ENCODE peak calls at places on chromosomes 3 and 15, in five cellular contexts. I is psoas muscle, O is left ventricle myocardium inferior, Y is stomach, V is tibial artery. X is an unnamed sample.

GRCh38 chr3:178245385-178245778 is 290.9 kb upstream of the KCNMB2 start:
- DNase-seq in I (no peak), O (no peak), Y (no peak), V (no peak), X (no peak)

GRCh38 chr3:14432996-14433572 is 30.7 kb downstream of the SLC6A6 start:
- DNase-seq in I (no peak), O (no peak), Y (peak; percentile 50), V (no peak), X (peak; percentile 62)

GRCh38 chr3:17850448-17850847 is 108.0 kb upstream of the TBC1D5 start:
- DNase-seq in I (no peak), O (no peak), Y (no peak), V (no peak), X (no peak)

GRCh38 chr3:188832961-188833615 is 338.7 kb upstream of the TPRG1 start:
- DNase-seq in I (no peak), O (no peak), Y (no peak), V (no peak), X (no peak)

GRCh38 chr15:66089049-66089448 is 164.5 kb downstream of the MEGF11 start:
- DNase-seq in I (no peak), O (peak; percentile 75), Y (no peak), V (peak; percentile 56), X (peak; percentile 46)

GRCh38 chr15:32705450-32705849 is 12.4 kb upstream of the GREM1 start:
- DNase-seq in I (no peak), O (no peak), Y (no peak), V (no peak), X (no peak)

GRCh38 chr3:138786788-138787276 is 47.9 kb downstream of the PIK3CB start:
- DNase-seq in I (no peak), O (no peak), Y (no peak), V (no peak), X (no peak)

GRCh38 chr3:17707813-17708543 is 34.5 kb downstream of the TBC1D5 start:
- DNase-seq in I (no peak), O (no peak), Y (no peak), V (no peak), X (no peak)

GRCh38 chr3:59992578-59992977 is 942.8 kb upstream of the CFAP20DC start:
- DNase-seq in I (no peak), O (no peak), Y (no peak), V (no peak), X (no peak)

GRCh38 chr3:39275052-39275451 is 4.8 kb downstream of the CX3CR1 start:
- DNase-seq in I (no peak), O (no peak), Y (no peak), V (no peak), X (no peak)

GRCh38 chr3:32301426-32301825 is 62.9 kb downstream of the CMTM8 start:
- DNase-seq in I (no peak), O (no peak), Y (no peak), V (no peak), X (no peak)

GRCh38 chr3:32304510-32304909 is 66.0 kb downstream of the CMTM8 start:
- DNase-seq in I (no peak), O (no peak), Y (no peak), V (no peak), X (no peak)

GRCh38 chr3:32302601-32303000 is 64.1 kb downstream of the CMTM8 start:
- DNase-seq in I (no peak), O (no peak), Y (no peak), V (no peak), X (no peak)

GRCh38 chr3:32303977-32304376 is 65.5 kb downstream of the CMTM8 start:
- DNase-seq in I (no peak), O (no peak), Y (no peak), V (no peak), X (no peak)

DNA sequence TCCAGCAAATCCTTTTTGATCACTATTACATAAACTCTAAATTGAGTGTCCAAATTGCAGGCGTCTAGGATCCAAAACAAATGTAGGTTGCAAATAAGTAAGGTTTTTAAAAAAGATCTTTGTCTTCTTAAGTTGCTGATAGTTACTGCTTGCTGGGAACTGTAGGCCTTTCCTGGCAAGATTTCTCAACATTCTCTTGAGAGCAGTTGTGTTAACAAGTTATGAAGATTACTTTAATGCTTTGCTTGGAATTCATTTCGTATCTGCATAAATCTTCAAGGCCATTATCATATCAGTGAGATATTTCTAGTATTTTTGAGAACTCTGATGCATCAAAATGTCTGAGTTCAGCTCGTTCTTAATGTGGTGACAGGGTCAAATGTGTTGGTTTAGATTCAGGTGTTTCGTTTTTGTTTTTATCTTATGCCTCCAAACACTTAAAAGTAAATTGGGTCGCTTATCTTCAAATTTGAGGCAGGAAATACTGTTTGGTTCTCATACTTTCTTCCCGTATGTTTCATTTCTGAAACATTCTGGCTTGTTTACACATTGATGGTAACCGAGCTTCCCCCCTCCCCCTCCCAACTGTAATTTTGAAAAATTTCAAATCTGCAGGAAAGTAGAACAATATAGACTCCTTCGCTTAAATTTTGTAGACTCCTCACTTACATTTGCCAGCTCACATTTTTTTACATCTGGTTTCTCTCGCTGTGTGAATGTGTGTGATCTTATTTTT is 64.7 kb downstream of the CMTM8 start:
- DNase-seq in I (no peak), O (no peak), Y (no peak), V (no peak), X (no peak)
- H3K9me3 ChIP-seq in I (no peaks in the 10 kb centered on the region), O (no peaks in the 10 kb centered on the region), Y (no peaks in the 10 kb centered on the region), V (no peaks in the 10 kb centered on the region), X (no peaks in the 10 kb centered on the region)

GRCh38 chr15:57866149-57866736 is 159.7 kb downstream of the POLR2M start:
- DNase-seq in I (peak; percentile 44), O (peak; percentile 68), Y (peak; percentile 78), V (no peak), X (peak; percentile 81)

GRCh38 chr15:57861805-57862586 is 155.5 kb downstream of the POLR2M start:
- DNase-seq in I (no peak), O (no peak), Y (no peak), V (no peak), X (no peak)

GRCh38 chr15:57867970-57868791 is 161.7 kb downstream of the POLR2M start:
- DNase-seq in I (no peak), O (no peak), Y (no peak), V (no peak), X (no peak)

GRCh38 chr15:57862761-57863160 is 156.2 kb downstream of the POLR2M start:
- DNase-seq in I (no peak), O (no peak), Y (no peak), V (no peak), X (no peak)

DNA sequence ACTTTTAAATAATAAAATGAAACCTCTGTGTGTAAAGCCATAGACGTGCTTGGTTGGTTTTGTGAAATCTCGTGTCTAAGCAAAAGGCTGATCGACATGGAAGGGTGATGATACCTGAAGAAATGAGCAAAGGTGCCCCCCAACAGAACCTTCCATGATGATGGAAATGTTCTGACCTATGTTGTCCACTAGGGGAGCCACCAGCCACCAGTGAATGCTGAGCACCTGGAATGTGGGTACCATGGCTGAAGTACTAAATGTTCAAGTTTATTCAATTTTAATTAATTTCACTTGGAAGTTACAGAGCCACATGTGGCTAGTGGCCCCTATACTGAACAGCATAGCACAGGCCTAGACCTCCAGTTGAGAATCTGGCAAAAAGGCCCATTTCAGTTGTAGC is 158.8 kb downstream of the POLR2M start:
- DNase-seq in I (no peak), O (no peak), Y (no peak), V (no peak), X (no peak)
- TF ChIP-seq CTCF in I (no peak), O (peak; percentile 53), Y (no peak), V (peak; percentile 23), X (peak; percentile 39)

GRCh38 chr3:158097141-158097540 is 9.1 kb downstream of the SHOX2 start:
- DNase-seq in I (no peak), O (no peak), Y (no peak), V (no peak), X (no peak)

GRCh38 chr3:158100681-158101080 is 5.5 kb downstream of the SHOX2 start:
- DNase-seq in I (no peak), O (no peak), Y (no peak), V (no peak), X (no peak)

GRCh38 chr3:158098834-158099424 is 7.3 kb downstream of the SHOX2 start:
- DNase-seq in I (no peak), O (no peak), Y (no peak), V (no peak), X (no peak)

GRCh38 chr3:158095302-158095997 is 10.8 kb downstream of the SHOX2 start:
- DNase-seq in I (no peak), O (no peak), Y (no peak), V (no peak), X (no peak)

GRCh38 chr3:158097571-158098553 is 8.4 kb downstream of the SHOX2 start:
- DNase-seq in I (peak; percentile 23), O (no peak), Y (peak; percentile 83), V (no peak), X (peak; percentile 87)
- H3K4me3 ChIP-seq in I (peak overlapping the region; percentile 69), O (peak overlapping the region; percentile 64), Y (peak overlapping the region; percentile 64), V (peak overlapping the region; percentile 36), X (peak overlapping the region; percentile 58)

GRCh38 chr15:37490707-37491106 is 390.4 kb upstream of the MEIS2 start:
- DNase-seq in I (no peak), O (no peak), Y (no peak), V (no peak), X (no peak)

GRCh38 chr15:37483779-37484178 is 383.4 kb upstream of the MEIS2 start:
- DNase-seq in I (no peak), O (no peak), Y (no peak), V (no peak), X (peak; percentile 48)

GRCh38 chr15:37481126-37481525 is 380.8 kb upstream of the MEIS2 start:
- DNase-seq in I (no peak), O (no peak), Y (no peak), V (no peak), X (no peak)

GRCh38 chr15:37480482-37480881 is 380.1 kb upstream of the MEIS2 start:
- DNase-seq in I (no peak), O (no peak), Y (no peak), V (no peak), X (no peak)

GRCh38 chr15:37485056-37485455 is 384.7 kb upstream of the MEIS2 start:
- DNase-seq in I (no peak), O (no peak), Y (no peak), V (no peak), X (no peak)
- H3K9me3 ChIP-seq in I (no peaks in the 10 kb centered on the region), O (no peaks in the 10 kb centered on the region), Y (peaks cover 5% of the 10 kb centered on the region), V (no peaks in the 10 kb centered on the region), X (no peaks in the 10 kb centered on the region)

DNA sequence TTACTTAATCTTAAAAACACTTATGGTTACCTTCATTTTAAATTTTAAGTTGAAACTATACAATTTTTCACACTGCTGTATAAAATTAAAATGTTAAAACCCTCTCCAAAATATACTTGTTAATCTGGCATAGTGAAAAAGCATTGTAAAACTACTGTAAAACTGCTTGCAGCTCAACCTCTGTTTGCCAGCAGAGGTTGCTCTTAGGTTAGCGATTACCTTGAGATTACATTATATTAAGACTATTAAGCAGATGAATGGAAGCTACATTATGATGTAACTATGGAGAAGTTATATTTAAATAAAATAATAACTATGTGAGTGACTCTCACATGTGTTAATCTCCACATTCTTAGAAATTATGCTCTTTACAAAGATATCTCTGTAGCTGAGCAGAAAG is 143.6 kb upstream of the SLITRK3 start:
- DNase-seq in I (no peak), O (no peak), Y (no peak), V (no peak), X (no peak)
- TF ChIP-seq CTCF in I (peak; percentile 7), O (peak; percentile 44), Y (no peak), V (no peak), X (peak; percentile 17)